ENCODE peak calls at places on chromosomes 16 and 17, in seven cellular contexts. Y is HFFc6, K is AG08395, Q is foreskin fibroblast, F is ecto neural progenitor cell, I is heart right ventricle, B is adrenal gland. Z is an unnamed sample.

GRCh38 chr17:77205396-77206124 is 64.8 kb downstream of the SEC14L1 start:
- DNase-seq in I (no peak), Q (no peak), F (no peak), B (no peak), Y (no peak), K (no peak), Z (no peak)

GRCh38 chr17:29393451-29393850 is 3.3 kb downstream of the TAOK1 start:
- DNase-seq in F (no peak), Y (no peak), B (no peak), K (no peak), Q (no peak), I (no peak), Z (no peak)

GRCh38 chr16:80369559-80369958 is 171.2 kb upstream of the DYNLRB2 start:
- DNase-seq in I (no peak), Y (peak), F (peak), K (peak), Q (peak), B (peak), Z (peak)

GRCh38 chr17:59470624-59471297 is 94.6 kb upstream of the DHX40 start:
- DNase-seq in K (no peak), F (peak), B (no peak), Y (no peak), I (no peak), Q (no peak), Z (no peak)

GRCh38 chr17:40553694-40554534 is 11.4 kb downstream of the CCR7 start:
- DNase-seq in I (peak), Y (peak), B (peak), K (peak), F (peak), Q (peak), Z (no peak)

GRCh38 chr16:83652898-83653297 is 154.9 kb upstream of the HSBP1 start:
- DNase-seq in I (no peak), Q (no peak), F (no peak), K (no peak), B (no peak), Y (no peak), Z (no peak)

GRCh38 chr16:57094911-57095310 is 2.5 kb downstream of the CPNE2 start:
- DNase-seq in K (no peak), Y (no peak), Q (no peak), B (no peak), I (no peak), F (no peak), Z (no peak)

GRCh38 chr16:87840462-87840978 is 28.8 kb downstream of the SLC7A5 start:
- DNase-seq in Q (no peak), K (no peak), Y (no peak), B (no peak), F (no peak), I (no peak), Z (no peak)

GRCh38 chr17:43832168-43832975 is 574 bp downstream of the MPP3 start:
- DNase-seq in I (peak), F (no peak), K (peak), Y (peak), B (peak), Q (peak), Z (peak)

GRCh38 chr16:73064996-73065349 is 17.0 kb upstream of the ZFHX3 start:
- DNase-seq in F (no peak), I (peak), Q (no peak), K (no peak), B (no peak), Y (no peak), Z (no peak)

GRCh38 chr17:1920948-1921351 is 91.1 kb downstream of the RPA1 start:
- DNase-seq in B (no peak), F (no peak), Q (no peak), I (peak), Y (no peak), K (no peak), Z (no peak)

GRCh38 chr17:16486373-16487250 is 5.4 kb downstream of the LRRC75A start:
- DNase-seq in K (peak), Q (peak), B (peak), Y (peak), I (peak), F (no peak), Z (peak)

GRCh38 chr16:81697321-81697885 is 81.7 kb upstream of the PLCG2 start:
- DNase-seq in F (peak), Q (no peak), B (peak), I (peak), K (peak), Y (peak), Z (peak)

GRCh38 chr17:17741346-17742023 is 60.2 kb downstream of the RAI1 start:
- DNase-seq in B (no peak), Q (peak), Y (peak), K (peak), F (peak), I (no peak), Z (peak)

GRCh38 chr17:61419496-61420046 is 19.9 kb downstream of the TBX2 start:
- DNase-seq in B (no peak), K (no peak), Q (no peak), I (no peak), F (no peak), Y (no peak), Z (no peak)

GRCh38 chr17:17784599-17785264 is 52.1 kb downstream of the SREBF1 start:
- DNase-seq in B (no peak), F (no peak), Q (no peak), K (no peak), Y (no peak), I (no peak), Z (peak)

GRCh38 chr17:1786708-1787107 is 24.8 kb downstream of the SERPINF1 start:
- DNase-seq in B (no peak), K (no peak), F (no peak), Q (no peak), I (no peak), Y (no peak), Z (no peak)

GRCh38 chr17:1820518-1821252 is 9.0 kb downstream of the SMYD4 start:
- DNase-seq in Y (no peak), F (no peak), Q (no peak), B (no peak), I (no peak), K (no peak), Z (no peak)

GRCh38 chr17:2034157-2034556 is 4.2 kb downstream of the DPH1 start:
- DNase-seq in I (no peak), F (no peak), K (no peak), Q (no peak), B (no peak), Y (peak), Z (no peak)

GRCh38 chr17:43418441-43419374 is 19.9 kb downstream of the ARL4D start:
- DNase-seq in I (peak), Q (peak), K (peak), Y (peak), F (no peak), B (peak), Z (peak)

GRCh38 chr17:48240122-48240521 is 132.6 kb downstream of the SNX11 start:
- DNase-seq in B (no peak), Q (no peak), Y (no peak), I (no peak), F (no peak), K (no peak), Z (no peak)

GRCh38 chr17:8253801-8254200 is 4.7 kb downstream of the PFAS start:
- DNase-seq in Q (no peak), I (no peak), Y (no peak), K (no peak), F (no peak), B (no peak), Z (no peak)

GRCh38 chr17:80349437-80350160 is 65.4 kb upstream of the ENDOV start:
- DNase-seq in Y (no peak), I (no peak), Q (no peak), K (no peak), F (no peak), B (no peak), Z (no peak)

GRCh38 chr16:75073551-75074414 is 42.8 kb downstream of the LDHD start:
- DNase-seq in K (no peak), Q (no peak), Y (no peak), F (no peak), I (no peak), B (no peak), Z (no peak)

GRCh38 chr17:50348522-50349240 is 2.8 kb downstream of the XYLT2 start:
- DNase-seq in Q (no peak), K (peak), B (peak), Y (peak), F (no peak), I (no peak), Z (no peak)

GRCh38 chr16:53809088-53809951 is 105.4 kb downstream of the FTO start:
- DNase-seq in Y (peak), K (peak), F (no peak), I (no peak), B (no peak), Q (peak), Z (no peak)

GRCh38 chr16:11679941-11680911 is 12.0 kb downstream of the SNN start:
- DNase-seq in Y (no peak), F (no peak), K (no peak), Q (no peak), I (no peak), B (no peak), Z (no peak)

GRCh38 chr17:73342549-73343167 is 30.9 kb upstream of the CDC42EP4 start:
- DNase-seq in K (peak), F (no peak), Q (peak), I (no peak), B (no peak), Y (no peak), Z (peak)

GRCh38 chr17:16870253-16871245 is 101.4 kb downstream of the TNFRSF13B start:
- DNase-seq in F (peak), B (no peak), I (no peak), Q (no peak), K (no peak), Y (no peak), Z (no peak)

Z was measured in GM23338.